ENCODE peak calls at places on chromosomes 2 and 18, in four cellular contexts. D, N, U and I are unnamed samples.

GRCh38 chr2:126115975-126116374 is 540.0 kb upstream of the GYPC start:
- DNase-seq in D (no peak), N (no peak), U (no peak), I (no peak)

GRCh38 chr2:169964740-169965139 is 137.5 kb downstream of the UBR3 start:
- DNase-seq in D (no peak), N (no peak), U (no peak), I (no peak)

GRCh38 chr2:60998628-60999545 is 18.6 kb upstream of the PEX13 start:
- DNase-seq in D (peak; percentile 43), N (no peak), U (no peak), I (no peak)

GRCh38 chr2:74778381-74779371 is 55.3 kb upstream of the HK2 start:
- DNase-seq in D (no peak), N (no peak), U (no peak), I (no peak)

GRCh38 chr2:127083819-127084503 is 23.0 kb downstream of the BIN1 start:
- DNase-seq in D (no peak), N (no peak), U (peak; percentile 76), I (no peak)

GRCh38 chr18:63476666-63477065 is at the start of gene SERPINB5:
- DNase-seq in D (no peak), N (no peak), U (no peak), I (no peak)

GRCh38 chr2:169711751-169712509 is 17.7 kb downstream of the PHOSPHO2 start:
- DNase-seq in D (no peak), N (no peak), U (no peak), I (no peak)

GRCh38 chr18:66129248-66129647 is 378.4 kb downstream of the CDH7 start:
- DNase-seq in D (no peak), N (no peak), U (no peak), I (no peak)

GRCh38 chr2:114068438-114068837 is 178.5 kb downstream of the ACTR3 start:
- DNase-seq in D (no peak), N (no peak), U (no peak), I (no peak)